ENCODE peak calls at places on chromosomes 1 and 21, in five cellular contexts. One of them, this sample, is unnamed.

GRCh38 chr21:43302769-43303168 is 124.2 kb downstream of the SIK1 start:
- DNase-seq in Panc1: no peak
- DNase-seq in Peyer's patch: no peak
- DNase-seq in hepatocyte: no peak
- DNase-seq in K562: no peak
- DNase-seq in this sample: no peak

GRCh38 chr21:45161039-45161945 is 86.9 kb downstream of the ADARB1 start:
- DNase-seq in Panc1: no peak
- DNase-seq in hepatocyte: peak
- DNase-seq in Peyer's patch: no peak
- DNase-seq in K562: no peak
- DNase-seq in this sample: no peak

GRCh38 chr1:119531606-119532323 is 24.8 kb downstream of the HSD3B1 start:
- DNase-seq in hepatocyte: no peak
- DNase-seq in Panc1: no peak
- DNase-seq in K562: no peak
- DNase-seq in Peyer's patch: no peak
- DNase-seq in this sample: peak

GRCh38 chr1:234931404-234931973 is 197.1 kb downstream of the TOMM20 start:
- DNase-seq in Peyer's patch: peak
- DNase-seq in K562: no peak
- DNase-seq in hepatocyte: no peak
- DNase-seq in Panc1: no peak
- DNase-seq in this sample: no peak

GRCh38 chr1:2951856-2952255 is 69.4 kb upstream of the ACTRT2 start:
- DNase-seq in Peyer's patch: no peak
- DNase-seq in K562: no peak
- DNase-seq in Panc1: no peak
- DNase-seq in hepatocyte: no peak
- DNase-seq in this sample: no peak

GRCh38 chr1:117600325-117600916 is 5.4 kb upstream of the TENT5C start:
- DNase-seq in hepatocyte: no peak
- DNase-seq in Panc1: no peak
- DNase-seq in Peyer's patch: peak
- DNase-seq in K562: no peak
- DNase-seq in this sample: no peak

GRCh38 chr1:100799548-100799947 is 80.0 kb downstream of the VCAM1 start:
- DNase-seq in K562: no peak
- DNase-seq in hepatocyte: no peak
- DNase-seq in Panc1: no peak
- DNase-seq in Peyer's patch: no peak
- DNase-seq in this sample: no peak

GRCh38 chr1:33569331-33569730 is 96.9 kb downstream of the ZSCAN20 start:
- DNase-seq in K562: no peak
- DNase-seq in hepatocyte: no peak
- DNase-seq in Peyer's patch: no peak
- DNase-seq in Panc1: no peak
- DNase-seq in this sample: no peak

GRCh38 chr1:113456967-113457366 is 66.7 kb downstream of the MAGI3 start:
- DNase-seq in K562: no peak
- DNase-seq in Panc1: peak
- DNase-seq in Peyer's patch: peak
- DNase-seq in hepatocyte: peak
- DNase-seq in this sample: peak

GRCh38 chr1:113453771-113454083 is 63.4 kb downstream of the MAGI3 start:
- DNase-seq in Peyer's patch: no peak
- DNase-seq in hepatocyte: no peak
- DNase-seq in K562: no peak
- DNase-seq in Panc1: no peak
- DNase-seq in this sample: peak

GRCh38 chr1:113451710-113452109 is 61.4 kb downstream of the MAGI3 start:
- DNase-seq in Peyer's patch: no peak
- DNase-seq in Panc1: no peak
- DNase-seq in K562: no peak
- DNase-seq in hepatocyte: no peak
- DNase-seq in this sample: no peak

GRCh38 chr1:113455374-113455773 is 65.1 kb downstream of the MAGI3 start:
- DNase-seq in Peyer's patch: no peak
- DNase-seq in Panc1: no peak
- DNase-seq in hepatocyte: no peak
- DNase-seq in K562: no peak
- DNase-seq in this sample: no peak

DNA sequence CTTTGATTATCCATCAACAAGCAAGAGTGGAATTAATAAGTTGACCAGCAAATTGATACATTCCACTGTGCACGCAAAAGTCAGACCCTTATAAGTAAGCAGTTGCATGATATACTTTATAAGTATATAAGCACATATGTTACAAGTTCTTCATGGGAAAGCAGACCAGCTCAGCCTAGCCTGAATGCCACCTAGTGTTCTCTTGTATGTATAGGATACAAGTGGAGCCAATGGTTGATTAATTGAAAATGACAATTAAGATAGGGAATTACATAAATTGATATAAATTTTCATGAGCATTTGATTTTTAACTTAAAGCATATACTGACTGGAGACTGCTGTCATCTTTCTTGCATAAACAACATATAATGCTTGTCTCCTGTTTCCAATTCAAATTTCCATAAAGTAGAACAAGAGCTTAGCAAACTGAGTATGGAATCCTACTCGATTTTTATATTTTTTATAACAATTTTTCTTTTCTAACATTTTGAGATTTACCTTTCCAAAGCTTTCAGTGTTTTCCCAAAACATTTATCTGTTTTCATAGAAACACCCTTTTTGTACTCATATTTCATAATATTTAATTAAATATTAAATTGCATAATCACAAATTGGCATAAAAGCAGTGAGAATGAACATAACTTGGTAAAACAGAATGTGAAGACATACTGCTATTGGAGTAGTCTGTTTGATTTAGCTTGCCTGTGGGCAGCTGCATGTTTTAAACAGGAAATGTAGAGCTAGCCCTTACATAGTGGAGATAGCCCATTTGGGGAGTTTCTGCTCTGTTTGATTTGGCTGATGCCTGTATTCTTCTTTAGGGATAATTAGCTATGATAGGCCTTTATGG is 62.8 kb downstream of the MAGI3 start:
- DNase-seq in Peyer's patch: peak
- DNase-seq in K562: peak
- DNase-seq in hepatocyte: peak
- DNase-seq in Panc1: no peak
- DNase-seq in this sample: peak
- TF ChIP-seq CTCF in Peyer's patch: peak
- TF ChIP-seq CTCF in K562: peak
- TF ChIP-seq CTCF in hepatocyte: peak
- TF ChIP-seq CTCF in Panc1: peak
- TF ChIP-seq CTCF in this sample: peak

DNA sequence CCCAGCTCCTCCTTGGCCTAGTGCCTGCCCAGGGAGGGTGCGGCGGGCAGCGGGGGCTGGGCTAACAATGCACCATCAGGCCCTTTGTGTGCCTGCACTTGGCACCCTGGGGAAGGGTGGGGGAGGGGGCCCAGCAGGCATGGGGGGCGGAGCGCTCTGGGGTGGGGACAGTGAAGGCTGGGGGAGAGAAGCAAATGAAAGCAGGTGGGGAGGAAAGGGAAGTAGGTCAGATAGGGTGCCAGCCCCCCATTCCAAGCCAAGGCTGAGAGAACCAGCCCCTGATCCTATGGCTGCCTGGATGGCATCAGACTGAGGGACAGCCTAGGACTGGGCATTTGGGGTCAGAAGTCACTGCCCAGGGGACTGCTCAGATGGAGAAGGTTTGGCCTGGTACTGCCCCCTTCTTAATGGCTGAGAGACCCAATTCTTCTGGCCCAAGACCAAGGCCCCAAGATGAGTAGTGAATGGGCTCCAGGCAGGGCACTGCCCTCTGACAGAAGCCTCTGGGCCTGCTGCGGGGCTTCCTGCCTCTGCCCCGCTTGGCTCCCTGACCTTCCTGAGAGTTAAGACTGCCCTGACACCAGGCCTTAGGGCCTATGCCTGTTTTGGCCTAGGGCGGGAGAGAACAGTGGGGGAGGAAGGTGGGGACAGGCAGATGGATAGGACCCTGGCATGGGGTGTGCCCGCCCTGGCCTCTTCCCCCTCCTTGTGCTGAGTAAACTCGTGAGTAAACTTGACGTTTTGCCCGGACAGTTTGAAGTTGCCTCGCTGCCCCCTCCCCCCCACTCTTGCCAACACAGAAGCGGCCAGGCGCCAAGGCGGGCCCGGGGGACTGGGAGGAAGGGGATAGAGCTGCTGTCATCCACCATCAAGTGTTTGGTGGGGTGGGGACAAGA is 2.7 kb downstream of the ZBTB7B start:
- DNase-seq in K562: no peak
- DNase-seq in Peyer's patch: peak
- DNase-seq in hepatocyte: no peak
- DNase-seq in Panc1: no peak
- DNase-seq in this sample: no peak
- H3K4me3 ChIP-seq in K562: peak
- H3K4me3 ChIP-seq in Peyer's patch: peak
- H3K4me3 ChIP-seq in hepatocyte: no peak
- H3K4me3 ChIP-seq in Panc1: peak
- H3K4me3 ChIP-seq in this sample: no peak

GRCh38 chr1:201896951-201897391 is 8.3 kb downstream of the SHISA4 start:
- DNase-seq in K562: no peak
- DNase-seq in hepatocyte: no peak
- DNase-seq in Panc1: no peak
- DNase-seq in Peyer's patch: no peak
- DNase-seq in this sample: no peak
- TF ChIP-seq CTCF in K562: peak
- TF ChIP-seq CTCF in hepatocyte: peak
- TF ChIP-seq CTCF in Panc1: no peak
- TF ChIP-seq CTCF in Peyer's patch: no peak
- TF ChIP-seq CTCF in this sample: peak

GRCh38 chr1:226001852-226002666 is 2.9 kb upstream of the SDE2 start:
- DNase-seq in Peyer's patch: peak
- DNase-seq in hepatocyte: peak
- DNase-seq in Panc1: no peak
- DNase-seq in K562: peak
- DNase-seq in this sample: peak
- H3K4me3 ChIP-seq in Peyer's patch: no peak
- H3K4me3 ChIP-seq in hepatocyte: no peak
- H3K4me3 ChIP-seq in Panc1: no peak
- H3K4me3 ChIP-seq in K562: no peak
- H3K4me3 ChIP-seq in this sample: no peak

GRCh38 chr1:51569284-51570062 is 47.4 kb upstream of the OSBPL9 start:
- DNase-seq in Panc1: peak
- DNase-seq in hepatocyte: peak
- DNase-seq in K562: peak
- DNase-seq in Peyer's patch: peak
- DNase-seq in this sample: peak
- TF ChIP-seq CTCF in Panc1: peak
- TF ChIP-seq CTCF in hepatocyte: peak
- TF ChIP-seq CTCF in K562: peak
- TF ChIP-seq CTCF in Peyer's patch: no peak
- TF ChIP-seq CTCF in this sample: peak

DNA sequence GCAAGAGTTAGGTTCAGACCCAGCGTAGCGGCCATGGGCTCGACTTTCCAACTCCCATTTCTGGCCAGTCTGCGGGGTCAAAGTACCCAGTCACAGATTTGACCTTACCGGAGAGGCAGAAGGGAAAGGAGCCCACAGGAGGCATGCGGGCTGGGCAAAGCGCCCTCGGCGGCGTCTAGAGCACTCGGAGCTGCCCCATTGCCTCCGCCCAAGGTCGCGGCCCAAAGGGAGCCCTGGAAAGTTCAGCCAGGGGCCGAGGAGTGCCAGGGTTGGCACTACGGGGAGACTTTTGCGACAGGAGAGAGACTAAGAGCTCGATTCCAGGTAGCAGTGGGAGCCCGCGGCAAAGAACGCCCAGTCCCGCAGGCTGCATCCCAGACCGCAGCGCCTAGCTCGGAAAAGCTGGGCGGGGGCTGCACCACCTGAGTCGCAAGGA is 896 bp downstream of the KANK4 start:
- DNase-seq in hepatocyte: no peak
- DNase-seq in Panc1: no peak
- DNase-seq in K562: no peak
- DNase-seq in Peyer's patch: no peak
- DNase-seq in this sample: no peak
- H3K4me3 ChIP-seq in hepatocyte: peak
- H3K4me3 ChIP-seq in Panc1: peak
- H3K4me3 ChIP-seq in K562: no peak
- H3K4me3 ChIP-seq in Peyer's patch: no peak
- H3K4me3 ChIP-seq in this sample: no peak

GRCh38 chr1:18743233-18743632 is 112.6 kb downstream of the PAX7 start:
- DNase-seq in K562: peak
- DNase-seq in Panc1: no peak
- DNase-seq in Peyer's patch: no peak
- DNase-seq in hepatocyte: no peak
- DNase-seq in this sample: no peak
- TF ChIP-seq CTCF in K562: peak
- TF ChIP-seq CTCF in Panc1: no peak
- TF ChIP-seq CTCF in Peyer's patch: no peak
- TF ChIP-seq CTCF in hepatocyte: no peak
- TF ChIP-seq CTCF in this sample: no peak

GRCh38 chr1:27869719-27870085 is 2.6 kb upstream of the THEMIS2 start:
- DNase-seq in hepatocyte: no peak
- DNase-seq in Peyer's patch: no peak
- DNase-seq in Panc1: no peak
- DNase-seq in K562: no peak
- DNase-seq in this sample: no peak
- H3K4me3 ChIP-seq in hepatocyte: no peak
- H3K4me3 ChIP-seq in Peyer's patch: peak
- H3K4me3 ChIP-seq in Panc1: no peak
- H3K4me3 ChIP-seq in K562: no peak
- H3K4me3 ChIP-seq in this sample: no peak

GRCh38 chr1:113905435-113905861 is 322 bp downstream of the DCLRE1B start:
- DNase-seq in Peyer's patch: no peak
- DNase-seq in hepatocyte: peak
- DNase-seq in K562: peak
- DNase-seq in Panc1: no peak
- DNase-seq in this sample: no peak
- TF ChIP-seq CTCF in Peyer's patch: no peak
- TF ChIP-seq CTCF in hepatocyte: no peak
- TF ChIP-seq CTCF in K562: no peak
- TF ChIP-seq CTCF in Panc1: peak
- TF ChIP-seq CTCF in this sample: no peak